ENCODE peak calls at places on chromosomes 7 and 10, in five cellular contexts. M is H1, L is HepG2, W is K562, A is GM12878. J is an unnamed sample.

GRCh38 chr10:42754155-42755027 is 28.2 kb upstream of the BMS1 start:
- DNase-seq in M (peak; percentile 75), L (no peak), W (peak; percentile 43), A (no peak), J (peak; percentile 72)

GRCh38 chr10:78579995-78580394 is 488.8 kb upstream of the ZMIZ1 start:
- DNase-seq in M (no peak), L (peak; percentile 30), W (no peak), A (no peak), J (peak; percentile 52)

GRCh38 chr7:33702511-33703054 is 202.8 kb upstream of the BMPER start:
- DNase-seq in M (no peak), L (no peak), W (no peak), A (no peak), J (no peak)

GRCh38 chr7:13860734-13861133 is 128.7 kb downstream of the ETV1 start:
- DNase-seq in M (no peak), L (no peak), W (no peak), A (no peak), J (no peak)

GRCh38 chr10:76125900-76126299 is 694.5 kb downstream of the LRMDA start:
- DNase-seq in M (no peak), L (no peak), W (no peak), A (no peak), J (no peak)

GRCh38 chr7:50921114-50921513 is 138.4 kb upstream of the GRB10 start:
- DNase-seq in M (no peak), L (no peak), W (no peak), A (no peak), J (no peak)

GRCh38 chr7:7498881-7499280 is 36.8 kb downstream of the COL28A1 start:
- DNase-seq in M (no peak), L (no peak), W (no peak), A (no peak), J (no peak)

GRCh38 chr7:14137676-14138075 is 148.2 kb upstream of the ETV1 start:
- DNase-seq in M (no peak), L (no peak), W (no peak), A (no peak), J (no peak)

GRCh38 chr10:107686095-107686494 is 521.6 kb upstream of the SORCS1 start:
- DNase-seq in M (no peak), L (no peak), W (no peak), A (no peak), J (no peak)

GRCh38 chr10:32377458-32378370 is 30.8 kb upstream of the EPC1 start:
- DNase-seq in M (no peak), L (peak; percentile 37), W (peak; percentile 25), A (no peak), J (peak; percentile 37)

GRCh38 chr10:70920519-70920918 is 32.2 kb upstream of the PCBD1 start:
- DNase-seq in M (no peak), L (no peak), W (no peak), A (no peak), J (no peak)

GRCh38 chr7:25781704-25782103 is 370.3 kb upstream of the NFE2L3 start:
- DNase-seq in M (no peak), L (no peak), W (no peak), A (no peak), J (no peak)

GRCh38 chr7:97835296-97836138 is 36.7 kb downstream of the ASNS start:
- DNase-seq in M (peak; percentile 83), L (peak; percentile 53), W (peak; percentile 39), A (peak; percentile 9), J (peak; percentile 61)

GRCh38 chr7:74283858-74284447 is 5.3 kb upstream of the CLIP2 start:
- DNase-seq in M (no peak), L (no peak), W (peak; percentile 14), A (no peak), J (no peak)

GRCh38 chr7:151844080-151844827 is 32.7 kb downstream of the PRKAG2 start:
- DNase-seq in M (no peak), L (peak; percentile 90), W (no peak), A (no peak), J (no peak)
- H3K27ac ChIP-seq in M (no peak overlapping the region), L (no peak overlapping the region), W (no peak overlapping the region), A (no peak overlapping the region), J (no peak overlapping the region)

GRCh38 chr7:145031162-145031561 is 195.3 kb upstream of the TPK1 start:
- DNase-seq in M (no peak), L (no peak), W (no peak), A (no peak), J (no peak)

GRCh38 chr7:145030754-145031153 is 194.9 kb upstream of the TPK1 start:
- DNase-seq in M (no peak), L (no peak), W (no peak), A (no peak), J (no peak)
- TF ChIP-seq TAF1 in M (no peak), L (no peak), W (no peak), A (no peak), J (no peak)

GRCh38 chr7:150992833-150993302 is 2.1 kb downstream of the NOS3 start:
- DNase-seq in M (peak; percentile 78), L (peak; percentile 52), W (peak; percentile 83), A (no peak), J (peak; percentile 89)
- H3K27ac ChIP-seq in M (no peak overlapping the region), L (no peak overlapping the region), W (peak overlapping the region; percentile 37), A (no peak overlapping the region), J (no peak overlapping the region)

GRCh38 chr7:105766421-105767191 is 109.8 kb downstream of the ATXN7L1 start:
- DNase-seq in M (no peak), L (no peak), W (no peak), A (no peak), J (no peak)
- TF ChIP-seq TAF1 in M (no peak), L (no peak), W (no peak), A (no peak), J (peak; percentile 20)

DNA sequence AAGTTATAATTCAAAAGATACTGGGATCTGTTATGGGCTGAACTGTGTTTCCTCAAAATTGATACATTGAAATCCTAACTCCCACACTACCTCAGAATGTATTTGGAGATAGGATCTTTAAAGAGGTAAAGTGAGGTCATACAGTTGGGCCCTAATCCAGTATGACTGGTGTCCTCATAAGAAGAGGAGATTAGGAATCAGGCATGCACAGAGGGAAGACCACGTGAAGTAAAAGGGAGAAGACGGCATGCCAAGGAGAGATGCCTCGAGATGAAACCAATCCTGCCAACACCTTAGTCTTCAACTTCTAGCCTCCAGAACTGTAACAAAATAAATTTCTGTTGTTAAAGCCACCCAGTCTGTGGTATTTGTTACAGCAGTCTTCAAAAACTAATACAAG is 5.9 kb upstream of the CFAP69 start:
- DNase-seq in M (no peak), L (no peak), W (no peak), A (no peak), J (no peak)
- H3K27ac ChIP-seq in M (no peak overlapping the region), L (no peak overlapping the region), W (no peak overlapping the region), A (no peak overlapping the region), J (no peak overlapping the region)

GRCh38 chr10:52949899-52950298 is 177.3 kb upstream of the MBL2 start:
- DNase-seq in M (no peak), L (peak; percentile 32), W (no peak), A (no peak), J (no peak)

GRCh38 chr10:52952391-52953079 is 180.0 kb upstream of the MBL2 start:
- DNase-seq in M (no peak), L (no peak), W (no peak), A (no peak), J (no peak)

GRCh38 chr10:52950578-52950977 is 178.0 kb upstream of the MBL2 start:
- DNase-seq in M (no peak), L (peak; percentile 7), W (no peak), A (no peak), J (no peak)

GRCh38 chr10:52954407-52954806 is 181.8 kb upstream of the MBL2 start:
- DNase-seq in M (no peak), L (no peak), W (no peak), A (no peak), J (no peak)

GRCh38 chr10:52951819-52952218 is 179.2 kb upstream of the MBL2 start:
- DNase-seq in M (peak; percentile 87), L (peak; percentile 59), W (peak; percentile 16), A (no peak), J (no peak)
- TF ChIP-seq TAF1 in M (no peak), L (no peak), W (no peak), A (no peak), J (no peak)